ENCODE peak calls at places on chromosomes 4 and X, in six cellular contexts. H is heart left ventricle, S is AG08396, Y is caudate nucleus, V is HT1080, P is lung microvascular endothelial cell. M is an unnamed sample.

GRCh38 chrX:118644378-118644777 is 83.0 kb upstream of the IL13RA1 start:
- DNase-seq in H (no peak), S (peak), Y (no peak), V (peak), P (peak), M (peak)

GRCh38 chrX:52271212-52271611 is 86.5 kb downstream of the MAGED4 start:
- DNase-seq in H (no peak), S (no peak), Y (no peak), V (peak), P (peak), M (peak)

GRCh38 chr4:36237366-36238353 is 6.7 kb downstream of the ARAP2 start:
- DNase-seq in H (no peak), S (no peak), Y (no peak), V (no peak), P (no peak), M (no peak)

GRCh38 chr4:141912831-141913230 is 276.4 kb downstream of the IL15 start:
- DNase-seq in H (no peak), S (no peak), Y (no peak), V (no peak), P (peak), M (no peak)

GRCh38 chr4:4428966-4429875 is 42.3 kb downstream of the NSG1 start:
- DNase-seq in H (no peak), S (no peak), Y (no peak), V (no peak), P (no peak), M (peak)

GRCh38 chr4:142549726-142550463 is 296.2 kb downstream of the INPP4B start:
- DNase-seq in H (no peak), S (peak), Y (no peak), V (peak), P (peak), M (peak)

GRCh38 chr4:108620933-108621905 is 843 bp downstream of the RPL34 start:
- DNase-seq in H (no peak), S (no peak), Y (no peak), V (peak), P (peak), M (peak)

GRCh38 chr4:49032440-49033161 is 46.5 kb downstream of the CWH43 start:
- DNase-seq in H (no peak), S (peak), Y (peak), V (peak), P (peak), M (peak)

GRCh38 chr4:187366530-187367279 is 628.9 kb upstream of the ZFP42 start:
- DNase-seq in H (no peak), S (no peak), Y (no peak), V (no peak), P (no peak), M (no peak)

GRCh38 chr4:182711211-182711610 is 206.0 kb downstream of the DCTD start:
- DNase-seq in H (no peak), S (no peak), Y (no peak), V (no peak), P (no peak), M (peak)

GRCh38 chr4:110046588-110047049 is 133.9 kb downstream of the EGF start:
- DNase-seq in H (no peak), S (no peak), Y (no peak), V (peak), P (no peak), M (no peak)

GRCh38 chrX:7270018-7270417 is 122.1 kb upstream of the PUDP start:
- DNase-seq in H (no peak), S (peak), Y (no peak), V (no peak), P (no peak), M (no peak)

GRCh38 chr4:36338973-36339372 is 57.6 kb downstream of the DTHD1 start:
- DNase-seq in H (no peak), S (no peak), Y (no peak), V (no peak), P (no peak), M (no peak)

GRCh38 chrX:130714665-130715064 is 188.3 kb downstream of the ENOX2 start:
- DNase-seq in H (no peak), S (no peak), Y (no peak), V (no peak), P (no peak), M (no peak)

GRCh38 chr4:10184051-10184450 is 67.5 kb upstream of the WDR1 start:
- DNase-seq in H (no peak), S (no peak), Y (no peak), V (peak), P (no peak), M (no peak)

GRCh38 chr4:118338981-118339765 is 13.6 kb downstream of the PRSS12 start:
- DNase-seq in H (no peak), S (no peak), Y (no peak), V (peak), P (peak), M (peak)

GRCh38 chrX:20139966-20140365 is 1.7 kb downstream of the EIF1AX start:
- DNase-seq in H (no peak), S (no peak), Y (no peak), V (no peak), P (no peak), M (no peak)

GRCh38 chr4:112231779-112232713 is at the start of gene AP1AR:
- DNase-seq in H (peak), S (peak), Y (peak), V (peak), P (peak), M (peak)

GRCh38 chrX:109857898-109858297 is 124.8 kb upstream of the ACSL4 start:
- DNase-seq in H (no peak), S (no peak), Y (no peak), V (no peak), P (peak), M (no peak)

GRCh38 chr4:81504685-81505598 is 33.2 kb upstream of the RASGEF1B start:
- DNase-seq in H (peak), S (no peak), Y (peak), V (no peak), P (peak), M (peak)

GRCh38 chr4:150150545-150151156 is 72.4 kb downstream of the DCLK2 start:
- DNase-seq in H (peak), S (no peak), Y (peak), V (no peak), P (no peak), M (no peak)

GRCh38 chrX:106611682-106612402 is at the start of gene RADX:
- DNase-seq in H (peak), S (peak), Y (peak), V (peak), P (peak), M (peak)

GRCh38 chr4:109816082-109816442 is 500 bp downstream of the GAR1 start:
- DNase-seq in H (no peak), S (no peak), Y (no peak), V (no peak), P (peak), M (no peak)

GRCh38 chr4:108433832-108434231 is 186.5 kb upstream of the RPL34 start:
- DNase-seq in H (no peak), S (peak), Y (no peak), V (peak), P (peak), M (no peak)

GRCh38 chr4:150140774-150141400 is 62.6 kb downstream of the DCLK2 start:
- DNase-seq in H (no peak), S (peak), Y (no peak), V (peak), P (peak), M (no peak)

GRCh38 chrX:145825896-145826295 is 8.3 kb downstream of the SLITRK2 start:
- DNase-seq in H (no peak), S (no peak), Y (no peak), V (no peak), P (peak), M (peak)

GRCh38 chrX:39165185-39165584 is 363.9 kb downstream of the MID1IP1 start:
- DNase-seq in H (no peak), S (no peak), Y (no peak), V (no peak), P (no peak), M (no peak)

GRCh38 chrX:28668957-28669356 is 81.7 kb downstream of the IL1RAPL1 start:
- DNase-seq in H (no peak), S (no peak), Y (no peak), V (no peak), P (no peak), M (no peak)

M was measured in foreskin melanocyte.